ENCODE peak calls at places on chromosomes 5 and 9, in six cellular contexts. J is G401, V is astrocyte of the spinal cord, N is HuH-7, Y is mucosa of gallbladder, Q is astrocyte of the cerebellum. O is an unnamed sample.

GRCh38 chr9:83420486-83420885 is 117.7 kb downstream of the FRMD3 start:
- DNase-seq in J (no peak), V (no peak), N (no peak), Y (no peak), Q (no peak), O (no peak)

GRCh38 chr9:130095872-130096271 is 42.2 kb downstream of the GPR107 start:
- DNase-seq in J (no peak), V (no peak), N (no peak), Y (no peak), Q (no peak), O (no peak)

GRCh38 chr9:127904518-127904887 is 5.1 kb upstream of the ST6GALNAC6 start:
- DNase-seq in J (no peak), V (no peak), N (no peak), Y (no peak), Q (no peak), O (no peak)

GRCh38 chr5:170597109-170597741 is 93.4 kb downstream of the KCNIP1 start:
- DNase-seq in J (peak), V (peak), N (no peak), Y (no peak), Q (no peak), O (peak)

GRCh38 chr9:109132473-109133095 is 12.8 kb upstream of the TMEM245 start:
- DNase-seq in J (no peak), V (no peak), N (no peak), Y (no peak), Q (no peak), O (no peak)

GRCh38 chr5:56093970-56094369 is 99.2 kb upstream of the IL6ST start:
- DNase-seq in J (no peak), V (no peak), N (no peak), Y (no peak), Q (no peak), O (no peak)

GRCh38 chr5:149161026-149161687 is 19.9 kb downstream of the ABLIM3 start:
- DNase-seq in J (peak), V (no peak), N (no peak), Y (peak), Q (no peak), O (no peak)

GRCh38 chr5:111857633-111858032 is 100.6 kb upstream of the NREP start:
- DNase-seq in J (peak), V (no peak), N (no peak), Y (no peak), Q (no peak), O (peak)

GRCh38 chr9:89243296-89244061 is 64.9 kb upstream of the SHC3 start:
- DNase-seq in J (no peak), V (no peak), N (no peak), Y (no peak), Q (no peak), O (no peak)

GRCh38 chr5:135138116-135138850 is 104.3 kb upstream of the PITX1 start:
- DNase-seq in J (peak), V (no peak), N (no peak), Y (peak), Q (no peak), O (peak)

GRCh38 chr9:78472111-78472510 is 175.2 kb downstream of the PSAT1 start:
- DNase-seq in J (no peak), V (no peak), N (no peak), Y (no peak), Q (no peak), O (no peak)

GRCh38 chr9:82531795-82532194 is 531.1 kb downstream of the RASEF start:
- DNase-seq in J (no peak), V (no peak), N (no peak), Y (no peak), Q (no peak), O (no peak)

GRCh38 chr5:159051431-159052281 is 48.1 kb downstream of the EBF1 start:
- DNase-seq in J (peak), V (no peak), N (no peak), Y (peak), Q (no peak), O (peak)

GRCh38 chr9:29285818-29286217 is 1712.5 kb upstream of the C9orf72 start:
- DNase-seq in J (no peak), V (peak), N (no peak), Y (no peak), Q (no peak), O (no peak)

GRCh38 chr9:129436751-129437625 is 183.9 kb downstream of the C9orf50 start:
- DNase-seq in J (peak), V (peak), N (peak), Y (peak), Q (no peak), O (peak)

GRCh38 chr5:159161361-159162214 is 47.8 kb downstream of the RNF145 start:
- DNase-seq in J (no peak), V (no peak), N (no peak), Y (no peak), Q (no peak), O (no peak)

GRCh38 chr5:134133995-134134541 is 19.6 kb downstream of the TCF7 start:
- DNase-seq in J (no peak), V (no peak), N (no peak), Y (no peak), Q (no peak), O (no peak)

GRCh38 chr5:150651382-150651781 is 9.7 kb upstream of the MYOZ3 start:
- DNase-seq in J (no peak), V (no peak), N (no peak), Y (no peak), Q (no peak), O (no peak)

GRCh38 chr5:164191240-164191639 is 685.8 kb downstream of the MAT2B start:
- DNase-seq in J (no peak), V (peak), N (peak), Y (peak), Q (peak), O (no peak)

GRCh38 chr5:181166812-181167733 is 19.7 kb downstream of the OR2V2 start:
- DNase-seq in J (no peak), V (no peak), N (no peak), Y (no peak), Q (no peak), O (peak)

GRCh38 chr5:14659821-14660607 is 4.5 kb upstream of the OTULIN start:
- DNase-seq in J (no peak), V (peak), N (no peak), Y (no peak), Q (no peak), O (peak)

GRCh38 chr9:95100071-95100627 is 217.4 kb downstream of the FANCC start:
- DNase-seq in J (no peak), V (no peak), N (no peak), Y (no peak), Q (no peak), O (no peak)

GRCh38 chr9:134060546-134060945 is 7.3 kb downstream of the BRD3 start:
- DNase-seq in J (no peak), V (no peak), N (no peak), Y (no peak), Q (no peak), O (no peak)

GRCh38 chr5:168022761-168023160 is 268.7 kb upstream of the WWC1 start:
- DNase-seq in J (no peak), V (no peak), N (no peak), Y (no peak), Q (no peak), O (no peak)

GRCh38 chr5:134555889-134556311 is 30.4 kb downstream of the JADE2 start:
- DNase-seq in J (peak), V (peak), N (peak), Y (peak), Q (no peak), O (peak)